ENCODE peak calls at places on chromosomes 2 and 18, in five cellular contexts. H is fibroblast of lung, C is uterus, T is K562, L is Peyer's patch. F is an unnamed sample. For H3K4me1, the result is how much of the 10 kb centered on the place peaks cover.

GRCh38 chr18:13035249-13035914 is 44.2 kb downstream of the CEP192 start:
- DNase-seq in H (no peak), C (no peak), T (no peak), L (no peak), F (no peak)

GRCh38 chr2:217249490-217250451 is 389.9 kb upstream of the TNP1 start:
- DNase-seq in H (peak), C (peak), T (no peak), L (no peak), F (no peak)

GRCh38 chr18:42931501-42931900 is 184.0 kb downstream of the RIT2 start:
- DNase-seq in H (peak), C (no peak), T (no peak), L (no peak), F (no peak)

GRCh38 chr2:74573747-74574562 is 19.4 kb downstream of the DOK1 start:
- DNase-seq in H (no peak), C (no peak), T (no peak), L (peak), F (no peak)

GRCh38 chr2:128809256-128809636 is 490.6 kb upstream of the HS6ST1 start:
- DNase-seq in H (no peak), C (no peak), T (no peak), L (no peak), F (no peak)

GRCh38 chr18:23501626-23502025 is 1.7 kb upstream of the RMC1 start:
- DNase-seq in H (no peak), C (no peak), T (no peak), L (no peak), F (no peak)

GRCh38 chr2:20439503-20439902 is 7.4 kb upstream of the RHOB start:
- DNase-seq in H (peak), C (no peak), T (no peak), L (no peak), F (no peak)

GRCh38 chr2:138744709-138745108 is 35.5 kb downstream of the NXPH2 start:
- DNase-seq in H (peak), C (no peak), T (no peak), L (no peak), F (no peak)

GRCh38 chr2:17122887-17123501 is 395.2 kb downstream of the RAD51AP2 start:
- DNase-seq in H (no peak), C (no peak), T (peak), L (no peak), F (no peak)

GRCh38 chr2:30147196-30147714 is 448 bp downstream of the YPEL5 start:
- DNase-seq in H (no peak), C (no peak), T (peak), L (no peak), F (no peak)

GRCh38 chr2:20617892-20618467 is 32.9 kb downstream of the HS1BP3 start:
- DNase-seq in H (peak), C (peak), T (peak), L (peak), F (no peak)

GRCh38 chr2:182852090-182852489 is 14.3 kb downstream of the FRZB start:
- DNase-seq in H (no peak), C (no peak), T (no peak), L (no peak), F (no peak)

GRCh38 chr2:69915050-69915945 is at the start of gene MXD1:
- DNase-seq in H (no peak), C (no peak), T (peak), L (peak), F (no peak)

GRCh38 chr2:111209045-111209514 is 88.4 kb downstream of the BCL2L11 start:
- DNase-seq in H (peak), C (no peak), T (no peak), L (no peak), F (no peak)

GRCh38 chr2:2512931-2513330 is 181.9 kb upstream of the MYT1L start:
- DNase-seq in H (no peak), C (no peak), T (no peak), L (no peak), F (no peak)

GRCh38 chr2:30652271-30652910 is 154.9 kb downstream of the CAPN13 start:
- DNase-seq in H (no peak), C (no peak), T (no peak), L (no peak), F (peak)

GRCh38 chr2:39135678-39136259 is 14.9 kb upstream of the SOS1 start:
- DNase-seq in H (no peak), C (no peak), T (no peak), L (no peak), F (no peak)

GRCh38 chr2:143455317-143455716 is 326.1 kb downstream of the ARHGAP15 start:
- DNase-seq in H (no peak), C (no peak), T (no peak), L (no peak), F (no peak)

GRCh38 chr2:203973000-203973399 is 36.4 kb downstream of the ICOS start:
- DNase-seq in H (no peak), C (no peak), T (no peak), L (no peak), F (no peak)

GRCh38 chr2:203659650-203660049 is 46.8 kb upstream of the CD28 start:
- DNase-seq in H (no peak), C (no peak), T (no peak), L (no peak), F (no peak)

GRCh38 chr2:101831351-101831865 is 133.9 kb downstream of the MAP4K4 start:
- DNase-seq in H (peak), C (peak), T (peak), L (peak), F (no peak)

GRCh38 chr18:5518899-5519371 is 24.9 kb downstream of the EPB41L3 start:
- DNase-seq in H (peak), C (no peak), T (no peak), L (no peak), F (no peak)

GRCh38 chr18:5543854-5544389 is at the start of gene EPB41L3:
- DNase-seq in H (peak), C (peak), T (no peak), L (no peak), F (no peak)

GRCh38 chr2:232688201-232688600 is 8.9 kb upstream of the GIGYF2 start:
- DNase-seq in H (no peak), C (no peak), T (no peak), L (no peak), F (no peak)

GRCh38 chr2:152250421-152251100 is 75.0 kb upstream of the STAM2 start:
- DNase-seq in H (no peak), C (no peak), T (no peak), L (no peak), F (no peak)

GRCh38 chr2:159788218-159788617 is 9.8 kb downstream of the CD302 start:
- DNase-seq in H (no peak), C (no peak), T (no peak), L (no peak), F (no peak)

GRCh38 chr2:95385570-95385984 is 16.9 kb upstream of the FAHD2A start:
- DNase-seq in H (no peak), C (no peak), T (no peak), L (no peak), F (no peak)

GRCh38 chr2:42881732-42882131 is 89.3 kb upstream of the HAAO start:
- DNase-seq in H (no peak), C (no peak), T (no peak), L (no peak), F (no peak)

GRCh38 chr18:58176915-58177717 is 133.1 kb downstream of the NEDD4L start:
- DNase-seq in H (peak), C (no peak), T (no peak), L (no peak), F (no peak)

GRCh38 chr2:11080253-11081115 is 74.8 kb upstream of the SLC66A3 start:
- DNase-seq in H (no peak), C (no peak), T (no peak), L (no peak), F (no peak)

GRCh38 chr18:39340418-39340817 is 1774.8 kb upstream of the CELF4 start:
- DNase-seq in H (no peak), C (no peak), T (no peak), L (no peak), F (no peak)

DNA sequence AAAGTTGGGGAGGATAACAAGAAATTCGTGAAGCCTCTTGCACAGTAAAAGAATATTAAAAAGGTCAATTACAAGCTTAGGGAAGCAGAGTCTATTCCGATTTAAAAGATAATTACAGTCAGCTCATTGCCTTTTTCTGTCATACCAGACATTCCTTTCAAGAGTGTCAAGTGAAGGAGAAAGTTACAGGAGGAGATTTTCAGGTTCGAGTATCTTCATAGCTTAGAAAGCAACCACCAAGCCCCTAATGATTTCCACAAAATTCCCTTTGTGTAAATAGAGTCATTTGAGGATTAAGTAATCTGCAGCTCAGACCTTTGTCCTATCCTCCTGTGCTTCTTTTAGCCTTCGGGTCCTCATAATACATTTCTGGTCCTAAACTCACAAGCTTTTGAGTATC is 414.9 kb downstream of the CDH2 start:
- DNase-seq in H (no peak), C (no peak), T (no peak), L (no peak), F (no peak)
- H3K27ac ChIP-seq in H (no peak), C (no peak), T (no peak), L (no peak), F (no peak)

DNA sequence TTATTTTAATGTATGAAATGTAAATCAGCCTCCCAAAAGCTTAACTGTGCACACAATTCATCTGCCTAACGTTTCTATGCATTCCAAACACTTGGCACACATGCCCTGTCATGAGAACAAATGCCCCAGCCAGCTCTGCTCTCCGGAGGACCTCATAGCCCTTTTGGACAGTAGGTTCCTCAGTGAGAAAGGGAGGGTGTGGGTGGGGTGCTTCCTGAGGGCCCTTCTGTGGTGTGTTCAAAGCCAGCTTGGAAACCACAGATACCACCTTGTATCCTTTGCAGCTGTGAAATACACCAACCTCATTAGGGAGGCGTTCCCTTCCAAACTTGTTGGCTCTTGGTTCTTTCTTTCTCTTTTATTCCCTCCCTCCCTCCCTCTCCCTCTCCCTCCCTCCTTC is 102.2 kb upstream of the ASB18 start:
- DNase-seq in H (no peak), C (no peak), T (no peak), L (no peak), F (no peak)
- H3K4me1 ChIP-seq in H (under half), C (under half), T (under half), L (under half), F (under half)

GRCh38 chr2:27184115-27184514 is 27.7 kb upstream of the ATRAID start:
- DNase-seq in H (peak), C (peak), T (no peak), L (no peak), F (no peak)
- H3K27ac ChIP-seq in H (no peak), C (peak), T (no peak), L (peak), F (no peak)

GRCh38 chr18:1488394-1488793 is 583.7 kb downstream of the ADCYAP1 start:
- DNase-seq in H (no peak), C (no peak), T (no peak), L (no peak), F (no peak)

GRCh38 chr18:1487457-1487856 is 582.8 kb downstream of the ADCYAP1 start:
- DNase-seq in H (no peak), C (no peak), T (no peak), L (no peak), F (no peak)

GRCh38 chr18:1483386-1483785 is 578.7 kb downstream of the ADCYAP1 start:
- DNase-seq in H (no peak), C (no peak), T (no peak), L (no peak), F (no peak)

GRCh38 chr18:1488957-1489356 is 584.3 kb downstream of the ADCYAP1 start:
- DNase-seq in H (no peak), C (no peak), T (no peak), L (no peak), F (no peak)
- H3K4me1 ChIP-seq in H (under half), C (under half), T (under half), L (under half), F (under half)

GRCh38 chr2:189659734-189660133 is 1.5 kb upstream of the ASNSD1 start:
- DNase-seq in H (no peak), C (no peak), T (no peak), L (no peak), F (no peak)

GRCh38 chr2:189661957-189662321 is 680 bp downstream of the ASNSD1 start:
- DNase-seq in H (no peak), C (no peak), T (no peak), L (no peak), F (no peak)

GRCh38 chr2:189662674-189663226 is 1.5 kb downstream of the ASNSD1 start:
- DNase-seq in H (no peak), C (no peak), T (no peak), L (no peak), F (no peak)

GRCh38 chr2:189660803-189661147 is 484 bp upstream of the ASNSD1 start:
- DNase-seq in H (no peak), C (no peak), T (no peak), L (no peak), F (no peak)

DNA sequence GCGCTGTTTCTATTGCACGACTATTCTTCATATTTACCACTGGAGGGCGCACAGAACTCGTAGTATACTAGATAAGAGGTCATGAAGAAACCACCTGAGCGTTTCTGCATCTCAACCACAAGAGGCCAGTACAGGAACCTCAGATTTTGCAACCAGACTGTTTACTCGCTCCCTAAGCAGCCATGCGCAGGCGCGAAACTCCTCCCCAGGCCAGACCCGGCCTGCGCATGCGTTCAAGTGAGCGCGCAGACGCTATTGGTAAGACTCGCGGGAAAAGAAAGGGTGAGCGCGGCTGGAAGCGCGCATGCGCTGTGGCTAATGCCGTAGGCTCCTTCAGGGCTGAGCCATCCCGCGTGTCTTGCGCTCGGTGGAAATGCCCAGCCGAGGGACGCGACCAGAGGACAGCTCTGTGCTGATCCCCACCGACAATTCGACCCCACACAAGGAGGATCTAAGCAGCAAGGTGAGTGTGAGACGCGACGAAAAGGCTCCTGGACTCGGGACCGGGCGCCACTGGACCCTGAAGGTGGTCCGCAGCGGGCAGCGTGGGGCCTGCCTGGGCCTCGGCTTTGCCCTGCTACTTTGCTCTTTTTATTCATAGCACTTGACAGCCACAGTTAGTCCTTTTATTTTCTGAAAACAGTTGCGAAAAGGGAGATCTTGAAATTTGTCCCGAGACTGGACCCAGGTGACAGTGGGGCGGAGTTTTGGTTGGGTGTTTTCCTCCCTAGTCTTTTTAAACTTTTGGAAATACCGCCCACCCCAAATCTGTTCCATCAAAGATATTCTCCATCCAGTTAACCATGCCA is at the start of gene ASNSD1:
- DNase-seq in H (peak), C (peak), T (peak), L (peak), F (peak)
- H3K27ac ChIP-seq in H (peak), C (peak), T (peak), L (peak), F (no peak)

GRCh38 chr18:9924371-9924943 is 10.6 kb downstream of the VAPA start:
- DNase-seq in H (no peak), C (no peak), T (no peak), L (no peak), F (no peak)
- H3K4me1 ChIP-seq in H (under half), C (under half), T (half or more), L (half or more), F (under half)

DNA sequence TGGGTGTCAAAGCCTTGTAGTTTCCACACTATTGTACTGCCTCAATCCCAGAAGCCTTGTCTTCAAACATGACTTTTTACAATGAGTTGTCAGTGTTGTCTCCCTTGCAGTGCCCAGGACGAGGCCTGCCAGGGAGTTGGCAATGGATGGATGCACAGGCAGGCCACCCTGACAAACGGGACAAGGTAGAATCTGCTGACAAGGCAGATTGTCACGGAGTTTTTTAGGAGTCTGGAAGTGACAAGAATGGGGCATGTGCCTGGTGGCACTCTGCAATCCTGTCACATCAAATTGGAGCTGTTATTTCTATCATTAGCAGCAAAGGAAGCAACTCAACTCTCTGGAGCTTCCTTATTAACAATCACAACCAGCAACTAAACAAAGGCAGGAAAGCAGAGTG is 25.2 kb upstream of the GPR39 start:
- DNase-seq in H (no peak), C (no peak), T (no peak), L (no peak), F (no peak)
- H3K27ac ChIP-seq in H (no peak), C (no peak), T (no peak), L (no peak), F (no peak)

GRCh38 chr2:72147303-72147970 is at the start of gene CYP26B1:
- DNase-seq in H (no peak), C (peak), T (no peak), L (peak), F (no peak)

GRCh38 chr2:72146357-72147302 is 1.0 kb downstream of the CYP26B1 start:
- DNase-seq in H (no peak), C (no peak), T (no peak), L (peak), F (no peak)

GRCh38 chr2:72148975-72149555 is 1.4 kb upstream of the CYP26B1 start:
- DNase-seq in H (peak), C (peak), T (peak), L (no peak), F (no peak)

GRCh38 chr2:72148391-72148974 is 821 bp upstream of the CYP26B1 start:
- DNase-seq in H (no peak), C (no peak), T (peak), L (peak), F (no peak)

DNA sequence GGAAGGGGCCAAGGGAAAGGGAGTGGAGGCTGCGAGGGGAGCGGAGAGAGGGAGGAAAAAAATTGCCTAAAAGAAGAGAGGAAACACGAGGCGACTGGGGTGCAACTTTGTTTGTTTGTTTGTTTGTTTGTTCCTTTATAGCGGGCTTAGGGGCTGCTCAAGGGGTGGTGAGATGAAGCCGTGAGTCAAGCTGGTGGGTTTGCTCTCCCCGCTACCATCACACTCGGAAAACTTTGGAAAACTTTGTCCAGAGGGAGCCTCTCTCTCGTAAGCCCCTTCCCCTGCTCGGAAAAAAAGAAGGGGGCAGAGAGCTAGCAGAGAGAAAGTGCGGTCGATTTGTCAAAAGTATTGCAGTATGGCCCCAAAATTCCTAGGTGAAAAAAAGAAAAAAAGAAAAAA is 308 bp upstream of the CYP26B1 start:
- DNase-seq in H (no peak), C (no peak), T (no peak), L (no peak), F (no peak)
- H3K4me1 ChIP-seq in H (under half), C (under half), T (under half), L (half or more), F (under half)

DNA sequence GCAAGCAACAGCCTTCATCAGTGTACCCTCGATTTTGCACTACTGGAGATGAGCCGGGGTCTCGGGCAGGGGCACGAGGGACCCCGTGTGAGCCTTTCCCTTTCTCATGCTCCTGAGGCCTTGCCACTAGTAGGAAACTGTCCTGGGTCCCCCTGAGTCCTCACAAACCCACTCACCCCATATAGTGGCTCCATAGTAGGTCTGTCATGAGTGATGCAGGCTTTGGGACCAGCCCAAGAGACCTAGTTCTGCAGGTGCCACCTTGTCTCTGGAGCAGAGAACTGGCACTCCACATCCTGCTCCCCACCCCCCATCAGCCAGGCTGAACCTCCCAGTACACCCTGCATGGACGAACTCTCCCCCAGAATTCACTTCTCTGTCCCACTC is 187.1 kb downstream of the SMAD7 start:
- DNase-seq in H (no peak), C (no peak), T (no peak), L (no peak), F (no peak)
- H3K27ac ChIP-seq in H (no peak), C (no peak), T (no peak), L (no peak), F (no peak)